ENCODE peak calls at places on chromosome 6, in six cellular contexts. L is stromal cell of bone marrow; D is BE2C; M is NCI-H460; Q is activated naive CD8-positive, alpha-beta T cell treated with anti-CD3 and anti-CD28 coated beads, Interleukin-2, amount 50 U/mL, for 24 hours; O is heart right ventricle. C is an unnamed sample.

GRCh38 chr6:100461920-100462295 is 2.8 kb downstream of the SIM1 start:
- DNase-seq in L (no peak), O (no peak), D (no peak), M (no peak), Q (no peak), C (no peak)

GRCh38 chr6:139821669-139822223 is 447.3 kb upstream of the CITED2 start:
- DNase-seq in O (no peak), Q (no peak), D (no peak), L (no peak), M (no peak), C (no peak)

GRCh38 chr6:120584111-120584760 is 750.0 kb downstream of the TBC1D32 start:
- DNase-seq in L (no peak), M (no peak), D (no peak), Q (no peak), O (no peak), C (no peak)

GRCh38 chr6:38852215-38852614 is 137.1 kb downstream of the DNAH8 start:
- DNase-seq in O (no peak), D (no peak), L (no peak), Q (no peak), M (no peak), C (no peak)

GRCh38 chr6:219641-220198 is 72.6 kb upstream of the DUSP22 start:
- DNase-seq in D (no peak), O (peak), Q (no peak), M (no peak), L (no peak), C (no peak)

GRCh38 chr6:127477648-127478047 is 18.5 kb upstream of the KIAA0408 start:
- DNase-seq in D (no peak), Q (no peak), M (no peak), L (no peak), O (no peak), C (no peak)

GRCh38 chr6:136657629-136658028 is 107.4 kb upstream of the MAP7 start:
- DNase-seq in Q (no peak), O (no peak), L (no peak), M (no peak), D (no peak), C (no peak)

GRCh38 chr6:25359191-25359861 is 80.2 kb downstream of the CARMIL1 start:
- DNase-seq in Q (no peak), M (no peak), D (no peak), L (peak), O (peak), C (peak)

GRCh38 chr6:125363360-125364121 is 61.8 kb upstream of the HDDC2 start:
- DNase-seq in M (peak), Q (no peak), D (peak), L (no peak), O (peak), C (no peak)

GRCh38 chr6:105793132-105793531 is 293.0 kb upstream of the PRDM1 start:
- DNase-seq in O (no peak), M (no peak), L (no peak), D (no peak), Q (no peak), C (no peak)

GRCh38 chr6:313917-314316 is 21.6 kb downstream of the DUSP22 start:
- DNase-seq in D (no peak), O (no peak), Q (no peak), L (no peak), M (no peak), C (no peak)

GRCh38 chr6:158787395-158787794 is 31.8 kb downstream of the EZR start:
- DNase-seq in O (no peak), L (no peak), M (no peak), D (no peak), Q (no peak), C (no peak)

GRCh38 chr6:29976588-29977424 is 34.5 kb downstream of the HLA-A start:
- DNase-seq in L (peak), O (peak), M (peak), Q (peak), D (peak), C (no peak)

GRCh38 chr6:159853735-159854134 is 37.1 kb upstream of the MAS1 start:
- DNase-seq in M (no peak), O (no peak), L (no peak), D (no peak), Q (no peak), C (no peak)

GRCh38 chr6:85795966-85796365 is 153.3 kb upstream of the SYNCRIP start:
- DNase-seq in M (no peak), Q (no peak), D (no peak), L (no peak), O (no peak), C (peak)

GRCh38 chr6:31907158-31907813 is 5.4 kb upstream of the ZBTB12 start:
- DNase-seq in Q (no peak), D (no peak), M (no peak), L (peak), O (no peak), C (no peak)

GRCh38 chr6:71733970-71734899 is 152.1 kb upstream of the RIMS1 start:
- DNase-seq in D (no peak), M (no peak), O (no peak), L (peak), Q (no peak), C (no peak)

GRCh38 chr6:56652231-56652630 is 9.5 kb upstream of the DST start:
- DNase-seq in L (no peak), D (no peak), Q (no peak), M (no peak), O (no peak), C (no peak)

GRCh38 chr6:151716446-151717047 is 90.9 kb upstream of the ESR1 start:
- DNase-seq in M (no peak), Q (no peak), D (no peak), O (no peak), L (no peak), C (no peak)

GRCh38 chr6:140713495-140713894 is 1339.0 kb upstream of the CITED2 start:
- DNase-seq in O (no peak), D (no peak), Q (no peak), L (no peak), M (no peak), C (no peak)

GRCh38 chr6:158060447-158061360 is 79.0 kb downstream of the SYNJ2 start:
- DNase-seq in L (peak), Q (no peak), M (no peak), O (peak), D (no peak), C (peak)

GRCh38 chr6:53624491-53624890 is 41.1 kb downstream of the KLHL31 start:
- DNase-seq in O (no peak), L (no peak), D (no peak), M (no peak), Q (no peak), C (no peak)

GRCh38 chr6:166627875-166628849 is 1.1 kb upstream of the RPS6KA2 start:
- DNase-seq in M (no peak), L (no peak), D (peak), O (peak), Q (peak), C (no peak)

GRCh38 chr6:142306736-142307135 is 4.9 kb downstream of the ADGRG6 start:
- DNase-seq in D (no peak), Q (no peak), M (no peak), L (no peak), O (no peak), C (no peak)

GRCh38 chr6:93828553-93828952 is 409.2 kb upstream of the EPHA7 start:
- DNase-seq in M (no peak), O (no peak), L (no peak), Q (no peak), D (no peak), C (no peak)

GRCh38 chr6:80605165-80605989 is 498.9 kb downstream of the BCKDHB start:
- DNase-seq in Q (no peak), D (peak), O (peak), M (peak), L (no peak), C (peak)

GRCh38 chr6:125377621-125378020 is 75.9 kb upstream of the HDDC2 start:
- DNase-seq in L (peak), Q (no peak), O (no peak), M (no peak), D (no peak), C (no peak)

GRCh38 chr6:24721461-24722215 is 2.7 kb upstream of the C6orf62 start:
- DNase-seq in D (no peak), M (no peak), O (peak), Q (no peak), L (peak), C (no peak)

GRCh38 chr6:108835218-108835850 is 12.9 kb upstream of the ARMC2 start:
- DNase-seq in M (peak), D (peak), O (peak), L (peak), Q (peak), C (no peak)

GRCh38 chr6:169589293-169589692 is 112.5 kb downstream of the WDR27 start:
- DNase-seq in M (no peak), Q (peak), D (no peak), O (no peak), L (no peak), C (no peak)